ENCODE peak calls at places on chromosome 10, in five cellular contexts. R, B, V, O and I are unnamed samples.
A peak's percentile ranks its signal among the peaks of the same experiment; 100 is the strongest.

GRCh38 chr10:10911471-10911921 is 106.2 kb upstream of the CELF2 start:
- DNase-seq in R (peak; percentile 37), B (peak; percentile 88), V (no peak), O (peak; percentile 91), I (no peak)

GRCh38 chr10:4344544-4344994 is 481.4 kb upstream of the AKR1E2 start:
- DNase-seq in R (peak; percentile 90), B (peak; percentile 86), V (no peak), O (peak; percentile 87), I (no peak)

GRCh38 chr10:109977382-109977806 is 30.4 kb upstream of the ADD3 start:
- DNase-seq in R (no peak), B (peak; percentile 80), V (no peak), O (no peak), I (no peak)

GRCh38 chr10:92124524-92125168 is 166.2 kb downstream of the CPEB3 start:
- DNase-seq in R (peak; percentile 83), B (peak; percentile 58), V (no peak), O (peak; percentile 17), I (no peak)

GRCh38 chr10:33746176-33746575 is 411.7 kb upstream of the NRP1 start:
- DNase-seq in R (no peak), B (no peak), V (no peak), O (no peak), I (no peak)

GRCh38 chr10:10869592-10869991 is 148.1 kb upstream of the CELF2 start:
- DNase-seq in R (no peak), B (no peak), V (no peak), O (peak; percentile 11), I (no peak)

GRCh38 chr10:49154641-49155040 is 20.8 kb upstream of the FAM170B start:
- DNase-seq in R (no peak), B (no peak), V (no peak), O (no peak), I (no peak)

GRCh38 chr10:50917486-50917885 is 32.1 kb upstream of the A1CF start:
- DNase-seq in R (peak; percentile 99), B (no peak), V (no peak), O (no peak), I (no peak)

GRCh38 chr10:12768156-12768731 is 233.3 kb downstream of the CCDC3 start:
- DNase-seq in R (peak; percentile 38), B (no peak), V (no peak), O (no peak), I (no peak)

GRCh38 chr10:101450277-101451080 is 96.5 kb downstream of the BTRC start:
- DNase-seq in R (no peak), B (no peak), V (peak; percentile 19), O (no peak), I (no peak)

GRCh38 chr10:113493943-113494342 is 58.9 kb upstream of the HABP2 start:
- DNase-seq in R (peak; percentile 65), B (no peak), V (no peak), O (no peak), I (no peak)

GRCh38 chr10:76336213-76336963 is 905.0 kb downstream of the LRMDA start:
- DNase-seq in R (no peak), B (peak; percentile 34), V (no peak), O (no peak), I (no peak)

GRCh38 chr10:51651063-51651462 is 48.3 kb downstream of the CSTF2T start:
- DNase-seq in R (peak; percentile 79), B (no peak), V (no peak), O (no peak), I (no peak)

GRCh38 chr10:103448751-103449150 is 3.4 kb downstream of the CALHM2 start:
- DNase-seq in R (peak; percentile 39), B (no peak), V (no peak), O (no peak), I (no peak)

GRCh38 chr10:77190275-77190674 is 447.3 kb downstream of the KCNMA1 start:
- DNase-seq in R (no peak), B (no peak), V (no peak), O (no peak), I (no peak)

GRCh38 chr10:33799281-33799943 is 464.9 kb upstream of the NRP1 start:
- DNase-seq in R (peak; percentile 96), B (no peak), V (no peak), O (no peak), I (no peak)

GRCh38 chr10:118870467-118871243 is 115.9 kb upstream of the CACUL1 start:
- DNase-seq in R (peak; percentile 64), B (peak; percentile 78), V (peak; percentile 30), O (peak; percentile 60), I (no peak)

DNA sequence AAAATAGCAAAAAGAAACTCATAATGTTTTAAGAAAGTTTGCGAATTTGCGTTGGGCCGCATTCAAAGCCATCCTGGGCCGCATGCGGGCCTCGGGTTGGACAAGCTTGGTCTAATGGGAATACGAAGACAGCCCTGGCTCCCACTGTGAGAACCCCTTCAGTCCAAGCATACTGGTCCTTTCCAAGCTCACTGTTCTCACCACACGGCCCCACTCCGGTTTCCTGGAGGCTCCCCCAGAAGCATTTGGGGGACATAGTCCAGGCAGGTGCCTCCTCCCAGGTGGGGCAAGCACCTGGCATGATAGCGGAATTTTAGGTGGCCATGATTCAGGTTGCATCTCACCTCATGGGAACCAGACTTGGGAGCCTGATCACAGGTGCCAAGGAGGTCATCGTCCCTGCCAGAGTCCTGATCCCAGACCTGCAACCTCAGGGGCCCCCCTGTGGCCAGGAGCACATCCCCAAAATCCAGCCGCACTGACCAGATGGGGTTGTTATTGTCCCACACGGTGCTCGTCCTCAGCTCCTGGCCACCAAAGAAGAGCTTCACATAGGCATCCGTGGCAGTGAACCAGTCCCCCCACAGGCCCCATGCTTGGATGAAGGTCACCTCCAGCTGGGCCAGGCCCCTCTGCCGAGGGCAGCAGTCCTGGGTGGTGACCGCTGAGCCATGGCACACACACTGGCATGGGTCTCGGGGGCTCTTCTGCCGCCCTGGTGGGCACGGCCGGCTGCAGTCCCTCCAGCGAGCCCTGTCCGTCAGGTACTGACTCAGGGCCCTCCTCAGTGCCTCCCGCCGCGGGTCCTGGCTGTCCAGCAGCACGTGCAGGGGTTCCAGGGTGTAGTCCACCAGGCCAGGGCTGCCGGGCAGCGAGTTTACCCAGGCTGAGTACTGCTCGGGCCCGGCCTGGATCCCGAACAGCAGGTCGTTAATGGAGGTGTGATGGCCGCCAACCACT is 4.4 kb downstream of the PRF1 start:
- DNase-seq in R (no peak), B (no peak), V (no peak), O (no peak), I (no peak)
- H3K9me2 ChIP-seq in R (no peaks in the 10 kb centered on the region), B (no peaks in the 10 kb centered on the region), V (no peaks in the 10 kb centered on the region), O (no peaks in the 10 kb centered on the region), I (no peaks in the 10 kb centered on the region)

DNA sequence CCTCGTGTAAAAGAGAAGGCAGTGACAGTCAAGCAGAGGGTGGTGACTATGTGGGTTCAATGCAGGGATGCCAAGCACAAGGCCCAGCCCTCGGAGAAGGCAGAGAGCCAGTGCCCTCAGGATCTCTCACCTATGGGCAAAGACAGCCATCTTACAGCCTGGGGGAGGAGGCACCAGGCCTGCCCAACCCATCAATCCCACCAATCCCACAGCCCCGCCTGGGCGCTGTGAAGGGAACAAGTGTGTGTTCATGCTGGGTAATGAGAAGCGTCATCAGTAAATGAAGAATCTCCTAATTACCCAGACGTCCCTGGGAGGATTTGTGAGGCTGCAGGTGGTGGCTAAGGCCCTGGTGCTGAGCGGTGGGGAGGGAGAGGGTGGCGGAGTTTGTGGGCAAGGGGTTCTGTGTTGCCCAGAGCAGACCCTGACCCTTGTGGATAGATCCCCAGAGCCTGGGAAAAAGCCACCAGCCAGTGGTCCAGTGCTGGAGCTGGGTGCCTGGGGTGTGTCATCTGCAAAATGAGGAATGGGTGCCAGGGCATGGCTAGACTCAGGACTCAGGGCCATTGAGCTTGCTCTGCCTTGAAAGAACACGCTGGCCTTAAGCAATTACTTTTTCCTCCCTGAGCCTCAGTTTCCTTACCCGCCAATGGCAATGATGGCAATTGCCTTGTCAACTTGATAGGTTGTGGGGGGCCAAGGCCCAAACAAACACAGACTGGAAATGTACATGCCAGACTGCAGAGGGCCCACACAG is 128.1 kb upstream of the UNC5B start:
- DNase-seq in R (no peak), B (no peak), V (no peak), O (no peak), I (no peak)
- H3K9me2 ChIP-seq in R (no peaks in the 10 kb centered on the region), B (no peaks in the 10 kb centered on the region), V (no peaks in the 10 kb centered on the region), O (no peaks in the 10 kb centered on the region), I (no peaks in the 10 kb centered on the region)

GRCh38 chr10:21494221-21495001 is 31.1 kb downstream of the SKIDA1 start:
- DNase-seq in R (no peak), B (peak; percentile 52), V (peak; percentile 69), O (peak; percentile 26), I (no peak)

GRCh38 chr10:21496285-21497176 is 29.0 kb downstream of the SKIDA1 start:
- DNase-seq in R (peak; percentile 44), B (peak; percentile 78), V (peak; percentile 81), O (peak; percentile 49), I (peak; percentile 80)

GRCh38 chr10:21493841-21494220 is 31.7 kb downstream of the SKIDA1 start:
- DNase-seq in R (no peak), B (no peak), V (no peak), O (no peak), I (no peak)

GRCh38 chr10:21495686-21496284 is 29.7 kb downstream of the SKIDA1 start:
- DNase-seq in R (peak; percentile 89), B (peak; percentile 94), V (peak; percentile 99), O (peak; percentile 94), I (peak; percentile 87)

GRCh38 chr10:21495002-21495685 is 30.3 kb downstream of the SKIDA1 start:
- DNase-seq in R (no peak), B (no peak), V (peak; percentile 67), O (no peak), I (peak; percentile 5)
- H3K9me2 ChIP-seq in R (no peaks in the 10 kb centered on the region), B (no peaks in the 10 kb centered on the region), V (no peaks in the 10 kb centered on the region), O (no peaks in the 10 kb centered on the region), I (no peaks in the 10 kb centered on the region)

GRCh38 chr10:82576093-82576492 is 701.1 kb downstream of the NRG3 start:
- DNase-seq in R (no peak), B (no peak), V (no peak), O (no peak), I (no peak)
- H3K9me2 ChIP-seq in R (no peaks in the 10 kb centered on the region), B (no peaks in the 10 kb centered on the region), V (no peaks in the 10 kb centered on the region), O (no peaks in the 10 kb centered on the region), I (no peaks in the 10 kb centered on the region)